ENCODE peak calls at places on chromosome 18, in four cellular contexts. L is endothelial cell of umbilical vein, S is SK-N-SH, T is prostate gland. E is an unnamed sample.

GRCh38 chr18:26650310-26651285 is 102.2 kb upstream of the KCTD1 start:
- DNase-seq in T (no peak), S (no peak), L (no peak), E (no peak)

GRCh38 chr18:8422391-8422790 is 186.8 kb upstream of the RAB12 start:
- DNase-seq in L (no peak), S (no peak), T (no peak), E (no peak)

GRCh38 chr18:23828426-23828825 is 139.2 kb downstream of the LAMA3 start:
- DNase-seq in T (no peak), S (no peak), L (peak), E (no peak)

GRCh38 chr18:12346240-12346565 is 30.8 kb downstream of the AFG3L2 start:
- DNase-seq in L (no peak), S (no peak), T (no peak), E (no peak)

GRCh38 chr18:1488957-1489356 is 584.3 kb downstream of the ADCYAP1 start:
- DNase-seq in L (no peak), T (no peak), S (no peak), E (no peak)

GRCh38 chr18:46566111-46566510 is 90.9 kb downstream of the LOXHD1 start:
- DNase-seq in S (no peak), T (no peak), L (no peak), E (no peak)

GRCh38 chr18:36476433-36476832 is 178.9 kb downstream of the FHOD3 start:
- DNase-seq in S (no peak), T (no peak), L (no peak), E (no peak)

GRCh38 chr18:46423226-46423805 is 233.7 kb downstream of the LOXHD1 start:
- DNase-seq in T (no peak), S (no peak), L (no peak), E (no peak)

GRCh38 chr18:77035380-77035779 is 97.2 kb downstream of the MBP start:
- DNase-seq in L (no peak), T (no peak), S (no peak), E (no peak)

GRCh38 chr18:31225668-31226067 is 63.0 kb upstream of the DSC1 start:
- DNase-seq in S (no peak), L (peak), T (no peak), E (no peak)

GRCh38 chr18:46555724-46556123 is 101.3 kb downstream of the LOXHD1 start:
- DNase-seq in T (no peak), L (peak), S (peak), E (peak)

GRCh38 chr18:27750014-27750413 is 426.9 kb downstream of the CDH2 start:
- DNase-seq in L (peak), S (peak), T (no peak), E (no peak)

GRCh38 chr18:44792456-44793080 is 111.9 kb downstream of the SETBP1 start:
- DNase-seq in T (no peak), S (no peak), L (no peak), E (no peak)

GRCh38 chr18:44793685-44794084 is 113.0 kb downstream of the SETBP1 start:
- DNase-seq in L (no peak), T (no peak), S (no peak), E (no peak)

GRCh38 chr18:44795241-44795640 is 114.6 kb downstream of the SETBP1 start:
- DNase-seq in L (no peak), T (no peak), S (no peak), E (no peak)

GRCh38 chr18:44791520-44791919 is 110.8 kb downstream of the SETBP1 start:
- DNase-seq in T (no peak), L (no peak), S (no peak), E (no peak)

GRCh38 chr18:44793186-44793585 is 112.5 kb downstream of the SETBP1 start:
- DNase-seq in T (no peak), L (no peak), S (no peak), E (no peak)
- TF ChIP-seq POLR2AphosphoS5 in T (no peak), L (no peak), S (no peak), E (no peak)

GRCh38 chr18:49813071-49813320 is 337 bp downstream of the ACAA2 start:
- DNase-seq in S (no peak), T (no peak), L (peak), E (no peak)

GRCh38 chr18:49813321-49814146 is at the start of gene ACAA2:
- DNase-seq in T (peak), S (peak), L (peak), E (peak)

GRCh38 chr18:49815927-49816326 is 2.6 kb upstream of the ACAA2 start:
- DNase-seq in S (no peak), L (no peak), T (no peak), E (no peak)

GRCh38 chr18:49812321-49813070 is 837 bp downstream of the ACAA2 start:
- DNase-seq in S (peak), L (peak), T (no peak), E (no peak)

GRCh38 chr18:49814147-49814499 is 790 bp upstream of the ACAA2 start:
- DNase-seq in T (peak), L (peak), S (peak), E (no peak)
- TF ChIP-seq POLR2AphosphoS5 in T (peak), L (no peak), S (no peak), E (no peak)

GRCh38 chr18:21704603-21705364 is at the start of gene ABHD3:
- DNase-seq in T (peak), L (peak), S (peak), E (peak)

GRCh38 chr18:21702602-21703001 is 2.0 kb downstream of the ABHD3 start:
- DNase-seq in S (no peak), T (no peak), L (peak), E (no peak)

GRCh38 chr18:21701621-21702020 is 3.0 kb downstream of the ABHD3 start:
- DNase-seq in L (no peak), S (no peak), T (no peak), E (no peak)

GRCh38 chr18:21706386-21706865 is 1.9 kb upstream of the ABHD3 start:
- DNase-seq in S (no peak), T (no peak), L (no peak), E (no peak)

GRCh38 chr18:21703241-21703820 is 1.2 kb downstream of the ABHD3 start:
- DNase-seq in L (no peak), T (peak), S (peak), E (no peak)
- TF ChIP-seq POLR2AphosphoS5 in L (no peak), T (no peak), S (no peak), E (no peak)

DNA sequence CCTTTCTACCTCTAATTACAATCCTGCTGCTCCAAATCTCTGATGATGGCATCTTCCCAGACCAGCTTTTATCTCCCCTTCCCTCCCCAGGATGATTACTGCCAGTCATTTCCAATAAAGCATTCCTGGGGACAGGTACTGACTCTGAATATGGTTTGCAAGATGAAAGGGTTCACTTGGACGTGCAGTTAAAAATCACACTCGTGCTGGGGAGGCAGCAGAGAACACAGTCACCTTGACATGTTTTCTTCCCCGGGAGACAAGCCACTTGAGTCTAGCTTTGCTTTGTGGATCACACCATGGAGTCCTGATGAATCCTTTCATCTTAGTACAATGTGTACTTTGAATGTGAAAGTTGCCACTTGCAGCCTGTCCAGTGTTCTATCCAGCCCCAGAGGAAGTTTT is 175.0 kb downstream of the ALPK2 start:
- DNase-seq in T (no peak), S (no peak), L (no peak), E (no peak)
- TF ChIP-seq POLR2AphosphoS5 in T (no peak), S (no peak), L (no peak), E (no peak)

GRCh38 chr18:63237911-63238710 is 81.5 kb downstream of the BCL2 start:
- DNase-seq in L (peak), T (peak), S (no peak), E (no peak)
- TF ChIP-seq POLR2AphosphoS5 in L (no peak), T (peak), S (no peak), E (no peak)

GRCh38 chr18:21669736-21670135 is 34.8 kb downstream of the ABHD3 start:
- DNase-seq in L (peak), S (no peak), T (no peak), E (no peak)

GRCh38 chr18:21672868-21673267 is 31.7 kb downstream of the ABHD3 start:
- DNase-seq in T (peak), S (peak), L (peak), E (no peak)
- TF ChIP-seq POLR2AphosphoS5 in T (no peak), S (no peak), L (no peak), E (no peak)

GRCh38 chr18:13627639-13628038 is 98.7 kb downstream of the FAM210A start:
- DNase-seq in T (no peak), S (no peak), L (no peak), E (no peak)

GRCh38 chr18:13625843-13626543 is 100.4 kb downstream of the FAM210A start:
- DNase-seq in S (no peak), T (no peak), L (no peak), E (no peak)

GRCh38 chr18:13629841-13630747 is 96.3 kb downstream of the FAM210A start:
- DNase-seq in T (peak), S (peak), L (peak), E (peak)

GRCh38 chr18:13626544-13626908 is 99.8 kb downstream of the FAM210A start:
- DNase-seq in S (no peak), L (no peak), T (no peak), E (no peak)

DNA sequence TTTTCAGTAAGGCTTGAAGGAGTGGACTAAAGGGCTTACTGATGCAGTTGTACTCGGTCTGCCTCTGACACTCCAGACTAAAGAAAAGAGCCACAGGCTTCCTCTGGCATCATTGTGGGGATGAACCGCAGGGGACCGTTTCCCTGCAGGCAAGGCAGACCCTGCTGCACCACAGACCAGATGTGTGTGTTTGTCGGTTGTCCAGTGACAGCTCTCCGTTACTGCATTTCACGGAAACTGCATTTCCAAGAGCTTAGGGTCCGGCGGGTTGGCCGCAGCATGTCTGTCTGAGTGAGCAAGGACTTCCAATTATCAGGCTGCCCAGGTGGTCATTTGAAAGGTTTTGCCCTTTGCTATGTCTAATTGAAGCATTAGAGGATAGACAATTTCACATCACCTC is 98.1 kb downstream of the FAM210A start:
- DNase-seq in S (no peak), L (no peak), T (no peak), E (no peak)
- TF ChIP-seq POLR2AphosphoS5 in S (no peak), L (no peak), T (no peak), E (no peak)